ENCODE peak calls at places on chromosomes 13 and 19, in nine cellular contexts. D is stomach, L is uterus, R is upper lobe of left lung, X is cardiac muscle cell, M is heart left ventricle, W is tibial artery, H is neural progenitor cell, A is heart right ventricle. Y is an unnamed sample.

GRCh38 chr19:39398297-39398864 is 7.2 kb downstream of the MED29 start:
- DNase-seq in D (peak; percentile 73), L (peak; percentile 60), R (no peak), X (peak; percentile 75), M (peak; percentile 88), W (peak; percentile 86), H (no peak), A (peak; percentile 66), Y (no peak)

GRCh38 chr13:82370306-82370705 is 1512.0 kb downstream of the SLITRK1 start:
- DNase-seq in D (no peak), L (no peak), R (no peak), X (no peak), M (no peak), W (no peak), H (no peak), A (no peak), Y (no peak)

GRCh38 chr13:85675508-85675907 is 123.7 kb downstream of the SLITRK6 start:
- DNase-seq in D (no peak), L (no peak), R (no peak), X (no peak), M (no peak), W (no peak), H (no peak), A (no peak), Y (no peak)

GRCh38 chr13:35978607-35979316 is 152.4 kb downstream of the DCLK1 start:
- DNase-seq in D (no peak), L (peak; percentile 31), R (no peak), X (peak; percentile 86), M (no peak), W (peak; percentile 49), H (peak; percentile 46), A (peak; percentile 57), Y (no peak)

GRCh38 chr13:102367836-102368235 is 34.0 kb downstream of the FGF14 start:
- DNase-seq in D (no peak), L (no peak), R (no peak), X (no peak), M (no peak), W (no peak), H (no peak), A (no peak), Y (no peak)

GRCh38 chr19:5452594-5453565 is 2.3 kb upstream of the ZNRF4 start:
- DNase-seq in D (no peak), L (no peak), R (no peak), X (peak; percentile 14), M (no peak), W (no peak), H (peak; percentile 37), A (no peak), Y (no peak)

GRCh38 chr13:98741741-98742435 is 10.6 kb downstream of the SLC15A1 start:
- DNase-seq in D (no peak), L (no peak), R (peak; percentile 47), X (no peak), M (no peak), W (no peak), H (no peak), A (no peak), Y (no peak)

GRCh38 chr13:105278797-105279425 is 1256.6 kb downstream of the EFNB2 start:
- DNase-seq in D (no peak), L (no peak), R (no peak), X (no peak), M (no peak), W (no peak), H (peak; percentile 73), A (no peak), Y (no peak)

GRCh38 chr19:42185281-42185680 is 32.2 kb downstream of the DEDD2 start:
- DNase-seq in D (no peak), L (no peak), R (no peak), X (peak; percentile 56), M (no peak), W (no peak), H (no peak), A (no peak), Y (no peak)

GRCh38 chr13:111577956-111578595 is 257.6 kb downstream of the TEX29 start:
- DNase-seq in D (no peak), L (no peak), R (no peak), X (no peak), M (no peak), W (no peak), H (no peak), A (no peak), Y (no peak)

GRCh38 chr19:55697069-55697440 is 22.0 kb downstream of the EPN1 start:
- DNase-seq in D (no peak), L (no peak), R (no peak), X (no peak), M (no peak), W (no peak), H (no peak), A (no peak), Y (no peak)

GRCh38 chr13:86562876-86563275 is 763.7 kb upstream of the SLITRK6 start:
- DNase-seq in D (no peak), L (no peak), R (no peak), X (no peak), M (no peak), W (no peak), H (no peak), A (no peak), Y (no peak)

GRCh38 chr19:5785423-5785822 is 877 bp upstream of the PRR22 start:
- DNase-seq in D (no peak), L (no peak), R (peak; percentile 85), X (no peak), M (no peak), W (no peak), H (no peak), A (no peak), Y (no peak)

GRCh38 chr19:5964816-5965565 is 12.9 kb downstream of the RANBP3 start:
- DNase-seq in D (no peak), L (no peak), R (no peak), X (no peak), M (no peak), W (no peak), H (no peak), A (no peak), Y (no peak)

DNA sequence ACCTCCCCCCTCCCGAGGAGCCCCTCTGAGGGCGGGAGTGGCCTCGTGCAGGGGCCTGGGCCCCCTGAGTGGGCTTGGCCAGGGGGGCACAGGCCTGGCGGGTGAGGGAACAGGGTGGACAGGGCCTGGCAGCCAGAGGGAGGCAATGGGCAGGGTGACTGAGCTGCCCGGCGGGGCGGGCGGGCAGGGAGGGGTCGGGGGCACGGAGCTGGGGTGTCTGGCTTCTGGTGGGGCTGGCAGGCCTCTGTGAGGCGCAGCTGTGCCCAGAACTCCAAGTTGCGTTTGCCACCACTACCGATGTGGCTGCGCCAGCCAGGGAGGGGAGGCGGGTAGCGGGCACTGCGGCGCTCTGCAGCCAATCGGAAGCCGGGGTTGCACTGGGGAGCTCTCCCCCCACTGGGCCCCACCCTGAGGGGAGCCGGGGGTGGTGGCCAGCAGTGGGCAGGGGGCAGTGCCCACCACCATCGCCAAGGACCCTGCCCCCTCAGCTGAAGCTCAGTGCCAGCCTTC is 7.2 kb downstream of the NFIX start:
- DNase-seq in D (peak; percentile 73), L (no peak), R (peak; percentile 87), X (no peak), M (peak; percentile 79), W (no peak), H (no peak), A (no peak), Y (no peak)
- H3K4me1 ChIP-seq in D (peaks cover 98% of the 10 kb centered on the region), L (no peaks in the 10 kb centered on the region), R (peaks cover 94% of the 10 kb centered on the region), X (no peaks in the 10 kb centered on the region), M (peaks cover 72% of the 10 kb centered on the region), W (peaks cover 80% of the 10 kb centered on the region), H (no peaks in the 10 kb centered on the region), A (peaks cover 43% of the 10 kb centered on the region), Y (no peaks in the 10 kb centered on the region)

GRCh38 chr19:12800344-12800732 is 1.3 kb downstream of the PRDX2 start:
- DNase-seq in D (no peak), L (no peak), R (no peak), X (no peak), M (no peak), W (no peak), H (no peak), A (no peak), Y (no peak)
- H3K4me3 ChIP-seq in D (peak overlapping the region; percentile 81), L (no peak overlapping the region), R (peak overlapping the region; percentile 67), X (peak overlapping the region; percentile 73), M (peak overlapping the region; percentile 98), W (no peak overlapping the region), H (peak overlapping the region; percentile 83), A (no peak overlapping the region), Y (peak overlapping the region; percentile 95)

GRCh38 chr19:18666304-18666703 is 17.2 kb upstream of the CRTC1 start:
- DNase-seq in D (no peak), L (no peak), R (no peak), X (no peak), M (no peak), W (no peak), H (no peak), A (no peak), Y (no peak)
- H3K4me1 ChIP-seq in D (no peaks in the 10 kb centered on the region), L (no peaks in the 10 kb centered on the region), R (peaks cover 6% of the 10 kb centered on the region), X (no peaks in the 10 kb centered on the region), M (peaks cover 8% of the 10 kb centered on the region), W (peaks cover 55% of the 10 kb centered on the region), H (peaks cover 5% of the 10 kb centered on the region), A (peaks cover 3% of the 10 kb centered on the region), Y (peaks cover 4% of the 10 kb centered on the region)

GRCh38 chr13:113588394-113589111 is 4.0 kb downstream of the TFDP1 start:
- DNase-seq in D (peak; percentile 4), L (peak; percentile 1), R (no peak), X (no peak), M (no peak), W (no peak), H (no peak), A (no peak), Y (no peak)

GRCh38 chr13:113585828-113586355 is 1.3 kb downstream of the TFDP1 start:
- DNase-seq in D (peak; percentile 23), L (peak; percentile 6), R (no peak), X (no peak), M (no peak), W (peak; percentile 9), H (no peak), A (no peak), Y (no peak)

GRCh38 chr13:113584870-113585671 is 518 bp downstream of the TFDP1 start:
- DNase-seq in D (peak; percentile 24), L (peak; percentile 13), R (peak; percentile 89), X (no peak), M (no peak), W (peak; percentile 16), H (peak; percentile 45), A (no peak), Y (peak; percentile 41)

GRCh38 chr13:113584205-113584869 is at the start of gene TFDP1:
- DNase-seq in D (peak; percentile 78), L (peak; percentile 62), R (peak; percentile 96), X (peak; percentile 86), M (peak; percentile 77), W (peak; percentile 22), H (peak; percentile 92), A (peak; percentile 66), Y (peak; percentile 41)

DNA sequence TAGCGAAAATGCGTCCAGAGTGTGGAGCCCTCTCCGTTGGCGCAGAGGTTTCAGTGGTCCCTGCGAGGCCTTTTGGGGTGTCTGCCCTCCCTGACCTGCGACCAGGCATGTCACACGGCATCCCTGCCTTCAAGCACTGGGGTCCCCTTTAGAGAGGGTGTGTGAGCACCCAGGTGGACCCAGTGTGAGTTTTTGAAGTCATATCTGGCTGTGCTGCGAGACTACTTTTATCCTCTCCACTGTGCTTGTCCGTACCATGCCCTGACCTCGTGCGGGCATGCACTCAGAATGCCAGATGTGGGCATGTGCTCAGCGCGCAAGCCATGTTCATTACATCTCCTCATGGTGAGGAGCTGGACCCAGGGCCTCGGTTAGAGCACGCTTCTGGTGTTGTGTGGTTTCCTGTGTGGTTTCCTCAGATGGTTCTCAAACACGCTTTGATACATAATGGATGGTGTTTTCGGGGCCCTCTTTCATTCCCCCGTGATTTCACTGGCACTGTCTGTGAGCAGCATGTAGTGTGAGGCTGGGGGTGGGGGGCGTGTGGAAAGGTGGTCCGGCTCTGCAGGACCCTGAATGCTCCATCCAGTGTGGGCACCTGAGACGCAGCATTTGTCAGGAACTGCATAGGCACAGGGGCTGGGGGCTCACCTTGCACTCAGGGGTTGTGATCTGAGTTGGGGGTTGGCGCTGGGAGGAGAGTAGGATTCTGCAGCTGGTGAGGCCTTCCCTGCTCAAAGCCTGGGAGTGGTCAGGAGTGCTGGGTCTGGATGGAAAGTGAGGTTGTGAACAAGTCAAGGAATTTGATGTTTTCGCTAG is 2.3 kb downstream of the TFDP1 start:
- DNase-seq in D (peak; percentile 21), L (peak; percentile 7), R (no peak), X (no peak), M (no peak), W (peak; percentile 11), H (no peak), A (no peak), Y (peak; percentile 42)
- H3K4me3 ChIP-seq in D (no peak overlapping the region), L (no peak overlapping the region), R (no peak overlapping the region), X (no peak overlapping the region), M (no peak overlapping the region), W (no peak overlapping the region), H (no peak overlapping the region), A (no peak overlapping the region), Y (peak overlapping the region; percentile 22)

Y was measured in CD8-positive, alpha-beta memory T cell.